ENCODE peak calls at places on chromosomes 1 and 21, in six cellular contexts. T, L, U, P, D and G are unnamed samples.

GRCh38 chr1:61230523-61230922 is 148.2 kb downstream of the NFIA start:
- DNase-seq in L (no peak), D (no peak), U (no peak), T (no peak), P (no peak), G (no peak)

GRCh38 chr21:34086887-34087306 is 13.5 kb downstream of the MRPS6 start:
- DNase-seq in P (no peak), D (peak; percentile 34), T (no peak), L (no peak), U (no peak), G (no peak)

GRCh38 chr1:35544976-35545375 is 12.2 kb downstream of the KIAA0319L start:
- DNase-seq in D (peak; percentile 83), P (no peak), T (peak; percentile 48), L (no peak), U (peak; percentile 45), G (no peak)

GRCh38 chr1:171739646-171740045 is 2.2 kb downstream of the VAMP4 start:
- DNase-seq in D (no peak), P (no peak), T (no peak), L (no peak), U (no peak), G (no peak)

GRCh38 chr1:52192024-52192423 is 50.1 kb downstream of the ZFYVE9 start:
- DNase-seq in T (no peak), U (no peak), L (no peak), D (no peak), P (no peak), G (no peak)

GRCh38 chr21:35051287-35051818 is 2.3 kb upstream of the RUNX1 start:
- DNase-seq in T (peak; percentile 62), L (peak; percentile 89), U (peak; percentile 79), P (peak; percentile 92), D (peak; percentile 91), G (peak; percentile 96)

GRCh38 chr1:226519741-226520598 is 28.6 kb upstream of the STUM start:
- DNase-seq in T (no peak), P (no peak), D (no peak), U (no peak), L (no peak), G (no peak)

GRCh38 chr1:225842788-225843425 is 33.0 kb downstream of the EPHX1 start:
- DNase-seq in D (no peak), T (no peak), L (no peak), U (no peak), P (no peak), G (no peak)

GRCh38 chr1:10980094-10980577 is 32.3 kb upstream of the TARDBP start:
- DNase-seq in T (peak; percentile 46), P (peak; percentile 88), U (no peak), L (peak; percentile 88), D (no peak), G (peak; percentile 90)

GRCh38 chr1:225736651-225737097 is 41.0 kb upstream of the SRP9 start:
- DNase-seq in P (no peak), D (no peak), U (no peak), L (no peak), T (no peak), G (no peak)

GRCh38 chr1:46062651-46063319 is 69.6 kb downstream of the PIK3R3 start:
- DNase-seq in D (no peak), L (no peak), P (no peak), T (no peak), U (no peak), G (no peak)

GRCh38 chr1:201184307-201184706 is 6.3 kb upstream of the IGFN1 start:
- DNase-seq in D (no peak), U (no peak), P (no peak), T (no peak), L (no peak), G (no peak)

DNA sequence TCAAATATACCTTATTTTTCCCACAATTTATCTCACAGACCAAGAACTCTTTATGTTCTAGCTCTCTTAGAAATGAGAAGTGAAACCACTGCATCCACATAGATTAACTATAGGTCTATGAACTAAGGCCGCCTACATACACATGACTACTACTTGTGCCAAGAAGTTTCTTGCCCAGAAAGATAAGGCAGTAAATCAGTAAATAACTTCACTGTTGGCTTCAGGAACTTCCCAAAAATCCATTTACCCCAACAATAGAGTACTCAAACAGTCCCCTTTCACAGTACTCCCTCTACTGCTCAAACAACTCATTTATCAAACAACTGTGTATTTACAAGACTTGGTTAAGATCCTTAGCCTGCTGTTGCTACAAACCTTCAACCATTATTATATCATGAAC is 96.5 kb downstream of the NME7 start:
- DNase-seq in T (no peak), L (no peak), D (peak; percentile 22), U (no peak), P (no peak), G (no peak)
- TF ChIP-seq CTCF in T (no peak), L (no peak), D (no peak), U (no peak), P (no peak), G (no peak)

DNA sequence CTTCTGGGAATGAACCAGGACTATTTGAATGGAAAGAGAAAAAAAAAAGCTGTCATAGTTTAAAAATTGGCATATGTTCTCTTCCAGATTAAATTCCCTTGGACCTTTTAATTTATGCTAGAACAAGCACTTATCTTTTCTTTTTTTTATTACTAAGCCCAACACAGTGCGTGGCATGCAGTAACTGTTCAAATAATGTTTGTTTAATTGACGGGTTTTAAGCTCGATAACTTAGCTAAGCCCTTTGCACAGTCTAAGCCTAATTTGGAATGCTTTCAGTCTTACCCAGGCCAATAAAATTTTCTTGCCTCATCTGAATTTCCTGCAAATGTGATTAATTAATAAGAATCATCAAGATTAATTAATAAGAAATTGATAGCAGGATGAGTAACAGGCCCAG is 39.3 kb upstream of the EDEM3 start:
- DNase-seq in P (no peak), T (no peak), D (no peak), U (no peak), L (no peak), G (no peak)
- TF ChIP-seq EP300 in P (no peak), T (no peak), D (no peak), U (no peak), L (no peak), G (no peak)

GRCh38 chr1:169794530-169795416 is at the start of gene METTL18:
- DNase-seq in T (peak; percentile 84), D (peak; percentile 95), L (peak; percentile 88), U (peak; percentile 97), P (peak; percentile 94), G (peak; percentile 91)
- TF ChIP-seq CTCF in T (no peak), D (no peak), L (no peak), U (no peak), P (no peak), G (peak; percentile 31)

DNA sequence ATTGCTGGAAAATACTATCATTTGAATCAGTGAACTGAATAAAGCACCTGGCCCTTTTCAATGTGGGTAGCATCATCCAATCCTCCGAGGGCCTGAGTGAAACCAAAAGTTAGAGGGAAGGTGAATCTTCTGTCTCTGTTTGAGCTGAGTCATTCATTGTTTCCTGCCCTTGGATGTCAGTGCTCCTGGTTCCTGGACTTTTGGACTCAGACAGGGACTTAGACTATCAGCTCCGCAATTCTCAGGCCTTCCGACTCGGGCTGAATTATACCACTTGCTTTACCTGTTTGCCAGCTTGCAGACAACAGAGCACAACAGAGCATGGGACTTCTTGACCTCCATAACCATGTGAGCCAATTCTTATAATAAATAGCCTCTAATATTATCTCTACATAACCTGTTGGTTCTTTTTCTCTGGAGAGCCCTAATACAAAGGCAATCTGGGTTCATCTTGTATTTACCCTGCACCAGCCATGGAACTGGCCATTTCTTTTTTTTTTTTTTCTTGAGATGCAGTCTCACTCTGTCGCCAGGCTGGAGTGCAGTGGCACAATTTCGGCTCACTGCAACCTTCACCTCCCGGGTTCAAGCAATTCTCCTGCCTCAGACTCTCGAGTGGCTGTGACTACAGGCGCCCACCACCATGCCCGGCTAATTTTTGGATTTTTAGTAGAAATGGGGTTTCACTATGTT is 19.2 kb upstream of the VASH2 start:
- DNase-seq in P (no peak), L (no peak), T (no peak), D (no peak), U (peak; percentile 79), G (no peak)
- TF ChIP-seq EP300 in P (no peak), L (no peak), T (no peak), D (no peak), U (no peak), G (no peak)

GRCh38 chr1:98662354-98662665 is 789 bp downstream of the SNX7 start:
- DNase-seq in D (no peak), L (no peak), T (no peak), U (no peak), P (no peak), G (no peak)
- TF ChIP-seq CTCF in D (no peak), L (no peak), T (no peak), U (no peak), P (no peak), G (no peak)

GRCh38 chr1:32501865-32502264 is 37.0 kb downstream of the ZBTB8B start:
- DNase-seq in D (no peak), L (no peak), T (peak; percentile 82), P (no peak), U (no peak), G (peak; percentile 65)
- TF ChIP-seq EP300 in D (no peak), L (peak; percentile 37), T (peak; percentile 98), P (peak; percentile 70), U (no peak), G (peak; percentile 88)

GRCh38 chr1:183546427-183546826 is 43.8 kb downstream of the NCF2 start:
- DNase-seq in D (no peak), L (no peak), T (no peak), P (no peak), U (no peak), G (no peak)

GRCh38 chr1:183544598-183545297 is 45.5 kb downstream of the NCF2 start:
- DNase-seq in L (peak; percentile 46), U (no peak), T (no peak), P (no peak), D (no peak), G (no peak)

GRCh38 chr1:183548136-183548535 is 42.1 kb downstream of the NCF2 start:
- DNase-seq in U (no peak), L (no peak), D (no peak), P (no peak), T (no peak), G (no peak)

GRCh38 chr1:183543619-183544204 is 46.5 kb downstream of the NCF2 start:
- DNase-seq in T (peak; percentile 15), U (peak; percentile 72), D (peak; percentile 46), L (no peak), P (no peak), G (no peak)
- TF ChIP-seq CTCF in T (no peak), U (peak; percentile 80), D (peak; percentile 66), L (peak; percentile 41), P (peak; percentile 56), G (peak; percentile 62)

DNA sequence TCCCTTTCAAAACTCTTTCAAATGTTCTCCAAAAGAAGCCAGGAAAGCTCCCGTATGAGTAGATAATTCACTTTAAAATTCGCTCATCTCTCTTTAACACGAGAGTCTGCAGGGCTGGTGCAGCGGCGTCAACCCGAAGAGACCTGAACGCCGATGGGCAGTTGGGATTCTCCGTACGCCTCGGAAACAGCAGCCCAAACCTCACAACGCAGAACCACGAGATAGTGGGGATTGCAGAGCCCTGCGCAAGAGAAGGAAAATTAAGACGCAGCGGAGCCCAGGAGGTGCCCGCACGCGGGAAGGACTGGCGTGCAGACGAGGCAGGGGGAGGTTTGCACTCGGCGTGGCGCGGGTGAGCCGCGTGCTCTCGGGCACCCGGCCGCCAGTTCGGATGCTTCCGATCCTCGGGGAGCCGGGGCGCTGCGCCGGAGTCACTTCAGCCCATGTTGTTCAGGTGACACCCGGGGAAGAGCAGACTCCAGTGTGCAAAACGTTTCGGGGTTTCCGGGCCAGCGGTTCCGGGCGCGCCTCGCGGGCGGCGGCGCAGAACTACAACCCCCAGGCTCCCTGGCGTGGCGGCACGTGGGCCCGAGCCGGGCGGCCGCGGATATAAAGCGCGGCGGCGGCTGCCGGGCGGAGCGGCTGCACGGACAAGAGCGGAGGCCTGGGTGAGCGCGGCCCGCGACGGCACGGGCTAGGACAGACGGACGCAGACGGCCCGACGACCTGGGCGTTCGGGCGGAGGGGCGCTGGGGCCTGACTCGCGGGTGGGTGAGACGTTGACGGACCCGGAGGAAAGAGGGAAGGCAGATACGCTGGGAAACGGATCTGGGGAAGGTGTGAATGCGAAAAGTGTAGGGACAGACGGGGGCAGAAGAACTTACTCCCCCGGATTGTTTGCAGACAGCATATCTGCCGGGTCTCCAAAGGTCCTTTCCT is at the start of gene NPL:
- DNase-seq in T (peak; percentile 67), L (peak; percentile 85), D (peak; percentile 83), U (peak; percentile 68), P (peak; percentile 83), G (peak; percentile 88)
- TF ChIP-seq EP300 in T (peak; percentile 91), L (no peak), D (no peak), U (no peak), P (no peak), G (no peak)